ENCODE peak calls at places on chromosome 9, in nine cellular contexts. B, T, I, O, J, L, F, R and V are unnamed samples.
A peak's percentile ranks its signal among the peaks of the same experiment; 100 is the strongest.

GRCh38 chr9:73515216-73515615 is 363.6 kb downstream of the ANXA1 start:
- DNase-seq in B (no peak), T (no peak), I (no peak), O (no peak), J (no peak), L (peak; percentile 7), F (no peak), R (no peak), V (peak; percentile 86)

GRCh38 chr9:131562032-131562959 is 17.0 kb downstream of the PRRT1B start:
- DNase-seq in B (no peak), T (peak; percentile 39), I (no peak), O (no peak), J (peak; percentile 43), L (peak; percentile 62), F (no peak), R (no peak), V (no peak)

GRCh38 chr9:85290019-85290418 is 451.7 kb downstream of the AGTPBP1 start:
- DNase-seq in B (no peak), T (no peak), I (no peak), O (no peak), J (no peak), L (no peak), F (no peak), R (no peak), V (no peak)

GRCh38 chr9:92633879-92634278 is 36.1 kb downstream of the IPPK start:
- DNase-seq in B (no peak), T (no peak), I (peak; percentile 13), O (no peak), J (no peak), L (no peak), F (no peak), R (no peak), V (no peak)

GRCh38 chr9:7560669-7561305 is 238.8 kb downstream of the DMAC1 start:
- DNase-seq in B (no peak), T (no peak), I (no peak), O (no peak), J (no peak), L (no peak), F (no peak), R (no peak), V (no peak)

GRCh38 chr9:95813923-95814322 is 61.6 kb upstream of the ERCC6L2 start:
- DNase-seq in B (no peak), T (no peak), I (no peak), O (no peak), J (no peak), L (peak; percentile 19), F (no peak), R (no peak), V (no peak)

GRCh38 chr9:26870292-26870691 is 22.3 kb downstream of the CAAP1 start:
- DNase-seq in B (no peak), T (peak; percentile 56), I (no peak), O (no peak), J (peak; percentile 88), L (peak; percentile 59), F (no peak), R (no peak), V (no peak)

GRCh38 chr9:29212590-29213373 is 1639.5 kb upstream of the C9orf72 start:
- DNase-seq in B (no peak), T (no peak), I (no peak), O (no peak), J (no peak), L (no peak), F (no peak), R (no peak), V (no peak)

GRCh38 chr9:12956261-12956660 is 181.4 kb downstream of the LURAP1L start:
- DNase-seq in B (no peak), T (no peak), I (no peak), O (no peak), J (peak; percentile 22), L (no peak), F (no peak), R (no peak), V (no peak)

GRCh38 chr9:1947438-1947837 is 67.7 kb upstream of the SMARCA2 start:
- DNase-seq in B (no peak), T (no peak), I (no peak), O (no peak), J (no peak), L (no peak), F (no peak), R (no peak), V (no peak)

GRCh38 chr9:128550226-128550625 is 2.2 kb upstream of the SPTAN1 start:
- DNase-seq in B (no peak), T (no peak), I (no peak), O (no peak), J (no peak), L (peak; percentile 24), F (no peak), R (no peak), V (no peak)

GRCh38 chr9:92736816-92737606 is 27.6 kb downstream of the BICD2 start:
- DNase-seq in B (no peak), T (no peak), I (no peak), O (no peak), J (peak; percentile 36), L (peak; percentile 65), F (no peak), R (no peak), V (no peak)

GRCh38 chr9:27094640-27095039 is 14.4 kb upstream of the TEK start:
- DNase-seq in B (no peak), T (peak; percentile 96), I (no peak), O (no peak), J (peak; percentile 97), L (peak; percentile 90), F (no peak), R (no peak), V (no peak)

GRCh38 chr9:75238311-75238976 is 150.1 kb downstream of the OSTF1 start:
- DNase-seq in B (peak; percentile 45), T (peak; percentile 53), I (peak; percentile 44), O (no peak), J (peak; percentile 86), L (peak; percentile 25), F (peak; percentile 24), R (peak; percentile 71), V (peak; percentile 52)

DNA sequence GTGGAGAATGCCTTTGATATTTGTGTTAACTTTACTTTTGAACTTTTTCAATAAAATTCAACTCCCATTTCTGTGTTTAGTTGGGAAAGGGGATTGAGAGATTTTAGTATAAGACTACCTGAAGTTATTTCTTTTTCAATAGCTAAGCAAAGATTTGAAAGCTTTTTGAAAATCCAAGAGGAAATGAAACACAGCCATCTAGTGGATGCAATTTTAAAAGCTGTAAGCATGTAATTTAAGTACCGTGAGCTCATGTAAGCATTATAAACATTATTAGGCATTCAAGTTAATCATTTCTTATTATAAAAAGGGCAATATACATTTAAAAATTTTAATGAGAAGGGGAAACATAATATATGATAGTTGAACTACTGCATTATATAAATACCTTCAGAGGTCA is 69.8 kb downstream of the CCDC171 start:
- DNase-seq in B (no peak), T (peak; percentile 28), I (no peak), O (no peak), J (peak; percentile 38), L (peak; percentile 25), F (no peak), R (no peak), V (no peak)
- TF ChIP-seq CTCF in B (peak; percentile 35), T (peak; percentile 53), I (no peak), O (no peak), J (peak; percentile 34), L (peak; percentile 60), F (peak; percentile 27), R (no peak), V (peak; percentile 59)

GRCh38 chr9:3957296-3957695 is 342.6 kb downstream of the GLIS3 start:
- DNase-seq in B (no peak), T (no peak), I (no peak), O (no peak), J (no peak), L (no peak), F (no peak), R (no peak), V (no peak)

GRCh38 chr9:3960661-3961144 is 339.2 kb downstream of the GLIS3 start:
- DNase-seq in B (no peak), T (peak; percentile 90), I (no peak), O (no peak), J (peak; percentile 70), L (peak; percentile 69), F (no peak), R (no peak), V (no peak)

GRCh38 chr9:3963266-3964019 is 336.4 kb downstream of the GLIS3 start:
- DNase-seq in B (no peak), T (peak; percentile 94), I (no peak), O (no peak), J (peak; percentile 81), L (peak; percentile 86), F (peak; percentile 69), R (peak; percentile 28), V (no peak)

DNA sequence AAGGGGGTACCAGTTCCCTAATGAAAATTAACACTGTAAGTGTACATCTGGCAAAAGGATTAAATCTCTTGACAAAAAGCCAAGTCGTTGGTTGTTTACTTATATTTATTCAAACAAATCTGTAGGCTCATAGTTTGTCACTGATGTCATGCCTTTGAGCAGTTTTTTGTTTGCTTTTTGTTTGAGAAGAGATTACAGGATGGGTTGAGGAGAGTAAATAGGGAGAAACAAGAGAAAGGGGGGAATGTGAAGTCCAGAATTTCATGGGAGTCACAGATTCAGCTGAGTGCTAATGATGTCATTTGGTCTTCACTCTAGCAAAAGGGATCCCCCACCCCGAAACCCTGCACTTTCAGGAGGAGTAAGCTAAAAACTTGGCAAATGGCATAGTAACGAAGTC is 337.4 kb downstream of the GLIS3 start:
- DNase-seq in B (no peak), T (peak; percentile 55), I (no peak), O (no peak), J (peak; percentile 70), L (peak; percentile 57), F (no peak), R (no peak), V (peak; percentile 94)
- TF ChIP-seq CTCF in B (no peak), T (no peak), I (no peak), O (no peak), J (no peak), L (no peak), F (no peak), R (no peak), V (no peak)

GRCh38 chr9:111300140-111300735 is 29.8 kb downstream of the OR2K2 start:
- DNase-seq in B (no peak), T (no peak), I (no peak), O (no peak), J (no peak), L (no peak), F (no peak), R (no peak), V (no peak)
- TF ChIP-seq CTCF in B (no peak), T (no peak), I (no peak), O (no peak), J (no peak), L (no peak), F (no peak), R (no peak), V (no peak)

DNA sequence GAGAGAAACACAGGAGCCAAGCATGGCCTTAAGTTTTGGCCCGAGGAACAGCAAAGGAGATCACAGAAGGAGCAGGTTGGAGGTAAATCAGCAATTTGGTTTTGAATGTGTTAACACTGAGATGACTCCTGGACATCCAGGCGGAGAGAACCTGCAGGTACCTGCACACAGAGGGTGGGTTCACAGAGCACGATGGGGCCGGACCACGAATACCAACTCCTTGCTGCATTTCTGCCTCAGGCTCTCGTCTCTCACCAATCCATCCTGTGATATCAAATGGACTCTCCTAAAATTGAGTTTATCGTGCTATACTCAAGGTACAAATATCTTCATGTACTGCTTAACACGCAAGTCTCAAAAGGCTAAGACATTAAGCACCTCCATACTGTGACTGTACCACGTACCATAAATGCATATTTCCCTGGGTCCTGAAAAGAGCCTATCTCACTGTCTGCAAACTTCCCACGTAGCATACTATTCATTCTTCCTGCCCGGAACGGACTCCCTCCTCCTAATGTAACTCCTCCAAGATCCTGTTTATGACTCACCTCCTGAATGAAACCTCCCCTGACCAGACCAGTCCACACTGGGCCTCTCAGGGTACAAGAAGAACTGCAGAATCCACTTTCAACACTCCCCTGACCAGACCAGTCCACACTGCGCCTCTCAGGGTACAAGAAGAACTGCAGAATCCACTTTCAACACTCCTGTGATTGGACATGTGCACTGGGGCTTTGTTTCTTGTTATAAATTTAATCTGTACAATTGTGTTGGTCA is 380.8 kb upstream of the RFX3 start:
- DNase-seq in B (no peak), T (peak; percentile 94), I (no peak), O (no peak), J (peak; percentile 95), L (peak; percentile 98), F (peak; percentile 81), R (no peak), V (no peak)
- TF ChIP-seq CTCF in B (no peak), T (no peak), I (no peak), O (no peak), J (peak; percentile 19), L (no peak), F (no peak), R (no peak), V (no peak)